ENCODE peak calls at places on chromosomes 7 and 10, in four cellular contexts. U is HEK293T, E is C1 segment of cervical spinal cord, A is KBM-7. I is an unnamed sample.

GRCh38 chr10:52212062-52212461 is 102.0 kb upstream of the DKK1 start:
- DNase-seq in U (no peak), E (no peak), A (no peak), I (no peak)

GRCh38 chr7:2018786-2019692 is 213.7 kb downstream of the MAD1L1 start:
- DNase-seq in U (no peak), E (no peak), A (peak; percentile 96), I (peak; percentile 79)

GRCh38 chr7:28132959-28133745 is 47.4 kb downstream of the JAZF1 start:
- DNase-seq in U (no peak), E (no peak), A (no peak), I (no peak)

GRCh38 chr10:22805304-22805703 is 90.9 kb upstream of the PIP4K2A start:
- DNase-seq in U (no peak), E (peak; percentile 25), A (no peak), I (no peak)

GRCh38 chr10:24435374-24435773 is 226.4 kb downstream of the KIAA1217 start:
- DNase-seq in U (no peak), E (no peak), A (no peak), I (no peak)

GRCh38 chr10:58587676-58588075 is 75.0 kb downstream of the BICC1 start:
- DNase-seq in U (no peak), E (no peak), A (no peak), I (no peak)

GRCh38 chr7:100515072-100515532 is 23.9 kb upstream of the AGFG2 start:
- DNase-seq in U (no peak), E (no peak), A (no peak), I (no peak)

GRCh38 chr10:115604627-115605026 is 511.5 kb downstream of the ATRNL1 start:
- DNase-seq in U (no peak), E (no peak), A (no peak), I (no peak)

GRCh38 chr7:147861058-147861716 is 729.4 kb upstream of the C7orf33 start:
- DNase-seq in U (no peak), E (peak; percentile 2), A (no peak), I (no peak)

GRCh38 chr10:3592424-3592823 is 192.6 kb downstream of the KLF6 start:
- DNase-seq in U (no peak), E (no peak), A (no peak), I (no peak)

GRCh38 chr10:68155615-68156205 is 46.4 kb downstream of the MYPN start:
- DNase-seq in U (no peak), E (no peak), A (no peak), I (no peak)

GRCh38 chr10:77794256-77795142 is 132.1 kb downstream of the DLG5 start:
- DNase-seq in U (no peak), E (no peak), A (no peak), I (no peak)

GRCh38 chr10:86334515-86335085 is 32.0 kb downstream of the GRID1 start:
- DNase-seq in U (no peak), E (no peak), A (no peak), I (no peak)

GRCh38 chr7:128812514-128813168 is 17.6 kb upstream of the FLNC start:
- DNase-seq in U (no peak), E (peak; percentile 34), A (peak; percentile 29), I (no peak)

GRCh38 chr7:108094375-108094774 is 35.8 kb downstream of the LAMB4 start:
- DNase-seq in U (no peak), E (no peak), A (no peak), I (no peak)

GRCh38 chr10:11237571-11237970 is 219.9 kb downstream of the CELF2 start:
- DNase-seq in U (no peak), E (no peak), A (no peak), I (no peak)

GRCh38 chr7:36312064-36312914 is 77.4 kb upstream of the ANLN start:
- DNase-seq in U (no peak), E (no peak), A (no peak), I (no peak)

GRCh38 chr7:147510913-147511312 is 1079.7 kb upstream of the C7orf33 start:
- DNase-seq in U (no peak), E (no peak), A (no peak), I (no peak)

GRCh38 chr7:100965723-100966541 is 3.4 kb upstream of the MUC12 start:
- DNase-seq in U (peak; percentile 99), E (no peak), A (peak; percentile 84), I (no peak)

GRCh38 chr10:112379635-112380296 is 5.8 kb downstream of the ACSL5 start:
- DNase-seq in U (no peak), E (no peak), A (no peak), I (no peak)

GRCh38 chr7:77349141-77349540 is 67.0 kb downstream of the GSAP start:
- DNase-seq in U (no peak), E (no peak), A (no peak), I (no peak)

GRCh38 chr10:29403208-29403607 is 114.3 kb downstream of the LYZL1 start:
- DNase-seq in U (no peak), E (no peak), A (no peak), I (no peak)

GRCh38 chr7:139691253-139691781 is 86.5 kb downstream of the HIPK2 start:
- DNase-seq in U (no peak), E (no peak), A (no peak), I (no peak)

I was measured in GDM1.